ENCODE peak calls at places on chromosomes 7 and 10, in nine cellular contexts. One of them, this sample, is unnamed.

GRCh38 chr10:102435529-102436233 is 3.3 kb upstream of the CUEDC2 start:
- DNase-seq in A549: no peak
- DNase-seq in sigmoid colon: no peak
- DNase-seq in pancreas: no peak
- DNase-seq in AG10803: no peak
- DNase-seq in fibroblast of lung: no peak
- DNase-seq in lung: peak
- DNase-seq in lower lobe of right lung: peak
- DNase-seq in hepatocyte: peak
- DNase-seq in this sample: no peak

GRCh38 chr10:132420469-132421376 is 23.7 kb downstream of the PWWP2B start:
- DNase-seq in pancreas: peak
- DNase-seq in AG10803: peak
- DNase-seq in lower lobe of right lung: peak
- DNase-seq in lung: no peak
- DNase-seq in sigmoid colon: no peak
- DNase-seq in A549: peak
- DNase-seq in hepatocyte: peak
- DNase-seq in fibroblast of lung: peak
- DNase-seq in this sample: no peak

GRCh38 chr10:128070161-128070560 is 56.1 kb downstream of the MKI67 start:
- DNase-seq in hepatocyte: no peak
- DNase-seq in pancreas: no peak
- DNase-seq in A549: no peak
- DNase-seq in AG10803: no peak
- DNase-seq in lower lobe of right lung: no peak
- DNase-seq in sigmoid colon: peak
- DNase-seq in fibroblast of lung: no peak
- DNase-seq in lung: no peak
- DNase-seq in this sample: no peak

GRCh38 chr10:9670911-9671310 is 1346.8 kb upstream of the CELF2 start:
- DNase-seq in lower lobe of right lung: no peak
- DNase-seq in pancreas: no peak
- DNase-seq in hepatocyte: no peak
- DNase-seq in sigmoid colon: no peak
- DNase-seq in AG10803: no peak
- DNase-seq in A549: no peak
- DNase-seq in fibroblast of lung: no peak
- DNase-seq in lung: no peak
- DNase-seq in this sample: no peak

GRCh38 chr7:135510603-135511183 is 791 bp upstream of the CNOT4 start:
- DNase-seq in lower lobe of right lung: no peak
- DNase-seq in hepatocyte: peak
- DNase-seq in lung: no peak
- DNase-seq in fibroblast of lung: peak
- DNase-seq in sigmoid colon: no peak
- DNase-seq in AG10803: peak
- DNase-seq in A549: peak
- DNase-seq in pancreas: no peak
- DNase-seq in this sample: peak

GRCh38 chr7:22338411-22338810 is 18.5 kb downstream of the RAPGEF5 start:
- DNase-seq in sigmoid colon: no peak
- DNase-seq in A549: no peak
- DNase-seq in lower lobe of right lung: no peak
- DNase-seq in hepatocyte: no peak
- DNase-seq in fibroblast of lung: no peak
- DNase-seq in AG10803: no peak
- DNase-seq in lung: no peak
- DNase-seq in pancreas: no peak
- DNase-seq in this sample: no peak

GRCh38 chr10:117965984-117966383 is 80.8 kb downstream of the RAB11FIP2 start:
- DNase-seq in pancreas: no peak
- DNase-seq in lower lobe of right lung: no peak
- DNase-seq in AG10803: no peak
- DNase-seq in sigmoid colon: no peak
- DNase-seq in A549: no peak
- DNase-seq in lung: no peak
- DNase-seq in fibroblast of lung: no peak
- DNase-seq in hepatocyte: no peak
- DNase-seq in this sample: no peak

GRCh38 chr10:77332256-77332655 is 305.4 kb downstream of the KCNMA1 start:
- DNase-seq in AG10803: no peak
- DNase-seq in hepatocyte: no peak
- DNase-seq in pancreas: peak
- DNase-seq in fibroblast of lung: no peak
- DNase-seq in lung: no peak
- DNase-seq in sigmoid colon: no peak
- DNase-seq in A549: no peak
- DNase-seq in lower lobe of right lung: no peak
- DNase-seq in this sample: no peak

GRCh38 chr10:132645630-132646442 is 108.2 kb downstream of the INPP5A start:
- DNase-seq in lung: no peak
- DNase-seq in hepatocyte: no peak
- DNase-seq in pancreas: no peak
- DNase-seq in A549: no peak
- DNase-seq in AG10803: no peak
- DNase-seq in lower lobe of right lung: peak
- DNase-seq in sigmoid colon: peak
- DNase-seq in fibroblast of lung: no peak
- DNase-seq in this sample: no peak

DNA sequence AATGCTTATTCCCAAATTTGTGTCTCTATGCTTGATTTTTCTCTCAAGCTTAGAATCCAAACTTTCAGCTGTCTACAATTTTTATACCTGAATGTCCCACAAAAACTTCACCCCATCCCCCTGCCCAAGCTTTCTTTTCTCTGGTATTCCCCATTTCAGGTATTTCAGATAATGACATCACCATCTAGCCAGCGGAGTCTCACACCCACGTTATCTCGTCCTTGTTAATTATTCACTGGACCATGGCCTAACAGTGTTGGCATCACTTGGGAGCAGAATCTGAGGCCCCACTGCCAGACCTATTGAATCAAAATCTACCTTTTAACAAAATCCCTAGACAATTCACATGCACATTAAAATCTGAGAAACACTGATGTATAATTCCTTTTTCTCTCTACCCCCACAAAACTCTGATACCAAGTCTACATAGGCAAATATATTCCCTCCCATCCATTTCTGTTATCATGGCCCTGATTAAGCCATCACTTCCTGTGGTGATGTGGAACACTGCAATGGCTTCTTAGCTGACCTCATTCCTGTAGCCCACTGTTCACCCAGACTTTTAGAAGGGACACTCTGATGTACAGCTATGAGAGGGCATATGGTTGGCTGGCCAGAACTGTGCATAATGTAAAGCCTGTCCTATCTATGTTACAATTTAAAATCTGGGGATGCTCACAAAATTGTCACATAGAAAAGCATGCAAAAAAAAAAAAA is 31.4 kb downstream of the ZNF438 start:
- DNase-seq in lower lobe of right lung: no peak
- DNase-seq in sigmoid colon: no peak
- DNase-seq in hepatocyte: peak
- DNase-seq in pancreas: no peak
- DNase-seq in fibroblast of lung: no peak
- DNase-seq in A549: no peak
- DNase-seq in lung: no peak
- DNase-seq in AG10803: no peak
- DNase-seq in this sample: no peak
- H3K4me3 ChIP-seq in lower lobe of right lung: no peak
- H3K4me3 ChIP-seq in sigmoid colon: no peak
- H3K4me3 ChIP-seq in hepatocyte: no peak
- H3K4me3 ChIP-seq in pancreas: no peak
- H3K4me3 ChIP-seq in fibroblast of lung: no peak
- H3K4me3 ChIP-seq in A549: no peak
- H3K4me3 ChIP-seq in lung: no peak
- H3K4me3 ChIP-seq in AG10803: no peak
- H3K4me3 ChIP-seq in this sample: no peak

DNA sequence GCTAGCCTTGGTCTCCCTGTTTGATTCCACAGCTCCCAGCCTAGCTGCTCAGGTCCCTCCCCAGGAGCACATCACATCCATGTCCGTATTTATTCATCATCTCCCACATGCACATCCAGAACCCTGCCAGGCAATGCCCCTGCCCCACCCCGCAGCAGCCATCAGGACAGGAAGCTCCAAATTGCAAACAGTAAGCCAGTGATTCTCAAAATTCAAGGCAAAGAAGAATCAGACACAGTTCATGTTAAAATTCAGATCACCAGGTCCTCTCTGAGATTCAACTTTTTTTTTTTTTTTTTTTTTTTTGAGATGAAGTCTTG is 17.7 kb downstream of the LRRC20 start:
- DNase-seq in pancreas: no peak
- DNase-seq in fibroblast of lung: no peak
- DNase-seq in lower lobe of right lung: no peak
- DNase-seq in A549: no peak
- DNase-seq in lung: no peak
- DNase-seq in sigmoid colon: no peak
- DNase-seq in AG10803: no peak
- DNase-seq in hepatocyte: no peak
- DNase-seq in this sample: no peak
- TF ChIP-seq CTCF in pancreas: no peak
- TF ChIP-seq CTCF in fibroblast of lung: no peak
- TF ChIP-seq CTCF in lower lobe of right lung: peak
- TF ChIP-seq CTCF in A549: no peak
- TF ChIP-seq CTCF in lung: no peak
- TF ChIP-seq CTCF in sigmoid colon: peak
- TF ChIP-seq CTCF in AG10803: no peak
- TF ChIP-seq CTCF in hepatocyte: no peak
- TF ChIP-seq CTCF in this sample: no peak

DNA sequence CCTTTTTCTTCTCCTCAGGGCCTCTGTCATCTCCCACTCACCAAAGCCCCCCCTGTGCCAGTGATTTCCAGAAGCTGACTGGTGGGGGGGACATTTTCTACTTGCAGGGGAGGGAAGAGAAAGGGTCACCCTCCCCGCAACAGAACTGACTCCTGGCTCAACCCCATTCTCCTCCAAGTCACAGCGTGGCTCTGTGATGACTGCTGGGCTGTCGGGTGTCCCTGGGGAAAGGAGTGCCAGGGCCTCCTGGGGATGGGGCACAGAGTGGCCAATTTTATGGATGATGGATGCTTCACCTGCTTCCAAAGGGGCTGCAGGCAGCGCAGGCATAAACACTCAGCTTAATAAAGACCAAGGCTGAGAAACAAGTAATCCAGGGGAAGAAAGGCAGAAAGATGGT is 523.0 kb downstream of the PTPRN2 start:
- DNase-seq in lower lobe of right lung: no peak
- DNase-seq in A549: no peak
- DNase-seq in AG10803: no peak
- DNase-seq in lung: no peak
- DNase-seq in fibroblast of lung: no peak
- DNase-seq in pancreas: no peak
- DNase-seq in hepatocyte: no peak
- DNase-seq in sigmoid colon: peak
- DNase-seq in this sample: no peak
- H3K4me3 ChIP-seq in lower lobe of right lung: no peak
- H3K4me3 ChIP-seq in A549: no peak
- H3K4me3 ChIP-seq in AG10803: no peak
- H3K4me3 ChIP-seq in lung: no peak
- H3K4me3 ChIP-seq in fibroblast of lung: no peak
- H3K4me3 ChIP-seq in pancreas: no peak
- H3K4me3 ChIP-seq in hepatocyte: no peak
- H3K4me3 ChIP-seq in sigmoid colon: no peak
- H3K4me3 ChIP-seq in this sample: no peak

GRCh38 chr10:97000487-97001182 is 168.5 kb downstream of the LCOR start:
- DNase-seq in AG10803: no peak
- DNase-seq in hepatocyte: peak
- DNase-seq in sigmoid colon: no peak
- DNase-seq in lower lobe of right lung: no peak
- DNase-seq in fibroblast of lung: no peak
- DNase-seq in lung: no peak
- DNase-seq in pancreas: no peak
- DNase-seq in A549: no peak
- DNase-seq in this sample: no peak
- TF ChIP-seq CTCF in AG10803: no peak
- TF ChIP-seq CTCF in hepatocyte: no peak
- TF ChIP-seq CTCF in sigmoid colon: no peak
- TF ChIP-seq CTCF in lower lobe of right lung: no peak
- TF ChIP-seq CTCF in fibroblast of lung: no peak
- TF ChIP-seq CTCF in lung: no peak
- TF ChIP-seq CTCF in pancreas: no peak
- TF ChIP-seq CTCF in A549: no peak
- TF ChIP-seq CTCF in this sample: no peak

DNA sequence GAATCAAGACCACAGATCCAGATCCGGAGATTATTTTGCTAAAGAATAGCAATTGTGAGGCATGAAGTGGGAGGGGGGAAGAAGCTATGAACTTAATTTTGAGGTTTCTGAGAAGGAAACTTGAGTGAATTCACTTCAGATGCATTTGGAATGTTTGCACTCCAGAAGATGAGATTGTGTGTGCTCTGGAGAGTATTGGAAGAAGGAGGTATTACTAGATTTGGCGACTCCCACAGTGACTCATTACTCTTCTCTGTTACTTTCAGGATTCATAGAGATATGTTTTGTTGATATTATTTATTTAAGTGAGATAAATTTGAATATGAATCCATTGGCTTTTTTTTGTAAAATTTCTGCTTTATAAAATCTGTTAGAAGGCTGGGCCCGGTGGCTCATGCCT is 80.7 kb downstream of the ANKRD30A start:
- DNase-seq in lung: no peak
- DNase-seq in lower lobe of right lung: no peak
- DNase-seq in AG10803: no peak
- DNase-seq in sigmoid colon: no peak
- DNase-seq in fibroblast of lung: no peak
- DNase-seq in A549: no peak
- DNase-seq in hepatocyte: no peak
- DNase-seq in pancreas: no peak
- DNase-seq in this sample: no peak
- H3K4me3 ChIP-seq in lung: no peak
- H3K4me3 ChIP-seq in lower lobe of right lung: no peak
- H3K4me3 ChIP-seq in AG10803: no peak
- H3K4me3 ChIP-seq in sigmoid colon: no peak
- H3K4me3 ChIP-seq in fibroblast of lung: no peak
- H3K4me3 ChIP-seq in A549: no peak
- H3K4me3 ChIP-seq in hepatocyte: no peak
- H3K4me3 ChIP-seq in pancreas: no peak
- H3K4me3 ChIP-seq in this sample: no peak